ENCODE peak calls at places on chromosomes 12 and 14, in nine cellular contexts. V is lower leg skin, Q is IMR-90, E is bronchial epithelial cell, W is uterus, Z is fibroblast of the aortic adventitia, N is lower lobe of right lung, I is Panc1, U is upper lobe of right lung. K is an unnamed sample.

GRCh38 chr12:93292731-93293566 is 84.8 kb upstream of the NUDT4 start:
- DNase-seq in V (no peak), Q (no peak), E (peak), W (no peak), Z (no peak), N (no peak), I (no peak), U (no peak), K (no peak)

GRCh38 chr12:131445184-131445974 is 265.5 kb upstream of the SFSWAP start:
- DNase-seq in V (no peak), Q (no peak), E (no peak), W (no peak), Z (no peak), N (no peak), I (no peak), U (no peak), K (no peak)

GRCh38 chr12:110928700-110929099 is 8.3 kb upstream of the MYL2 start:
- DNase-seq in V (no peak), Q (no peak), E (no peak), W (no peak), Z (no peak), N (no peak), I (no peak), U (peak), K (no peak)

GRCh38 chr14:99774526-99775307 is 18.5 kb upstream of the EML1 start:
- DNase-seq in V (no peak), Q (peak), E (no peak), W (peak), Z (peak), N (no peak), I (no peak), U (no peak), K (peak)

GRCh38 chr14:92968291-92969020 is 45.5 kb downstream of the CHGA start:
- DNase-seq in V (no peak), Q (no peak), E (no peak), W (no peak), Z (no peak), N (peak), I (no peak), U (no peak), K (no peak)

GRCh38 chr14:96442355-96442754 is 50.4 kb downstream of the AK7 start:
- DNase-seq in V (no peak), Q (no peak), E (no peak), W (no peak), Z (peak), N (no peak), I (no peak), U (no peak), K (peak)

GRCh38 chr12:123070267-123071081 is 80.4 kb downstream of the PITPNM2 start:
- DNase-seq in V (no peak), Q (no peak), E (peak), W (no peak), Z (no peak), N (no peak), I (no peak), U (no peak), K (no peak)

GRCh38 chr12:131114331-131114730 is 160.6 kb downstream of the ADGRD1 start:
- DNase-seq in V (no peak), Q (no peak), E (no peak), W (no peak), Z (no peak), N (peak), I (no peak), U (peak), K (no peak)

GRCh38 chr14:75636100-75636692 is 24.5 kb downstream of the ERG28 start:
- DNase-seq in V (no peak), Q (peak), E (no peak), W (no peak), Z (peak), N (no peak), I (no peak), U (no peak), K (peak)

GRCh38 chr12:96034631-96035282 is 630 bp downstream of the LTA4H start:
- DNase-seq in V (no peak), Q (peak), E (peak), W (peak), Z (peak), N (peak), I (no peak), U (no peak), K (peak)

GRCh38 chr14:89616425-89617141 is 199.6 kb upstream of the FOXN3 start:
- DNase-seq in V (no peak), Q (peak), E (no peak), W (no peak), Z (peak), N (no peak), I (no peak), U (no peak), K (peak)
- H3K4me3 ChIP-seq in V (no peak), Q (no peak), E (no peak), W (no peak), Z (no peak), N (peak), I (no peak), U (peak), K (peak)

GRCh38 chr14:64784006-64784405 is 79.8 kb downstream of the PLEKHG3 start:
- DNase-seq in V (no peak), Q (no peak), E (no peak), W (no peak), Z (no peak), N (no peak), I (no peak), U (no peak), K (no peak)

GRCh38 chr14:64786296-64787149 is 82.3 kb downstream of the PLEKHG3 start:
- DNase-seq in V (no peak), Q (peak), E (no peak), W (no peak), Z (peak), N (no peak), I (no peak), U (no peak), K (peak)

GRCh38 chr14:64778114-64778754 is 74.0 kb downstream of the PLEKHG3 start:
- DNase-seq in V (no peak), Q (no peak), E (no peak), W (no peak), Z (no peak), N (no peak), I (no peak), U (no peak), K (no peak)

GRCh38 chr14:64779472-64779871 is 75.2 kb downstream of the PLEKHG3 start:
- DNase-seq in V (no peak), Q (no peak), E (no peak), W (no peak), Z (no peak), N (no peak), I (no peak), U (no peak), K (no peak)

GRCh38 chr14:64782196-64782595 is 78.0 kb downstream of the PLEKHG3 start:
- DNase-seq in V (no peak), Q (no peak), E (no peak), W (no peak), Z (no peak), N (no peak), I (no peak), U (no peak), K (no peak)
- TF ChIP-seq CTCF in V (no peak), Q (no peak), E (no peak), W (no peak), Z (no peak), N (no peak), I (no peak), U (no peak), K (no peak)

GRCh38 chr12:53472183-53472582 is 20.3 kb downstream of the PCBP2 start:
- DNase-seq in V (no peak), Q (no peak), E (no peak), W (no peak), Z (no peak), N (no peak), I (no peak), U (no peak), K (no peak)
- H3K4me3 ChIP-seq in V (no peak), Q (no peak), E (no peak), W (no peak), Z (no peak), N (no peak), I (no peak), U (no peak), K (no peak)

DNA sequence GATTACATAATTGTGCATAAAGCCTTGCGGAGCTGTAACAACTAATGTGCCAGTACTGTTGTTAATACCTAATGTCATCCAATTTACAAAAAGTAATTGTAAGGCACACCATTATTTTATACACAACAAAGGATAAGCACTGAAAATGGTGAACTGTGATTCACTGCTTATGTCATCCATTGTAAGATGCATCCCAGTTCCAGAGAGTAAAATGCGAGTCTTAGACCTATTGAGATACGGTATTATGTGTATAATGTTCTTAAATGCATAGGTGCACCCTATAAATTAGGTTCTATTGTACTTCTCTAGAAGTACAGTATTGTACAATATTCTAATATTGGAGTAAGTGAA is 395 bp downstream of the PARP2 start:
- DNase-seq in V (no peak), Q (peak), E (peak), W (no peak), Z (peak), N (no peak), I (no peak), U (no peak), K (peak)
- TF ChIP-seq CTCF in V (no peak), Q (no peak), E (no peak), W (no peak), Z (no peak), N (no peak), I (no peak), U (no peak), K (no peak)

GRCh38 chr14:69261761-69262331 is 1.9 kb downstream of the GALNT16 start:
- DNase-seq in V (no peak), Q (peak), E (no peak), W (no peak), Z (no peak), N (no peak), I (no peak), U (no peak), K (no peak)

GRCh38 chr14:69259531-69260245 is at the start of gene GALNT16:
- DNase-seq in V (no peak), Q (peak), E (no peak), W (peak), Z (no peak), N (no peak), I (no peak), U (peak), K (no peak)

GRCh38 chr14:69260979-69261605 is 1.1 kb downstream of the GALNT16 start:
- DNase-seq in V (no peak), Q (no peak), E (no peak), W (peak), Z (no peak), N (no peak), I (no peak), U (no peak), K (no peak)

GRCh38 chr14:69259176-69259530 is 805 bp upstream of the GALNT16 start:
- DNase-seq in V (no peak), Q (no peak), E (no peak), W (no peak), Z (no peak), N (no peak), I (no peak), U (no peak), K (no peak)

GRCh38 chr14:69260246-69260978 is 454 bp downstream of the GALNT16 start:
- DNase-seq in V (no peak), Q (peak), E (no peak), W (no peak), Z (no peak), N (no peak), I (no peak), U (no peak), K (no peak)
- H3K4me3 ChIP-seq in V (peak), Q (peak), E (peak), W (peak), Z (peak), N (peak), I (peak), U (peak), K (peak)

GRCh38 chr12:42958271-42958674 is 368.7 kb upstream of the PRICKLE1 start:
- DNase-seq in V (no peak), Q (peak), E (no peak), W (no peak), Z (no peak), N (no peak), I (no peak), U (no peak), K (peak)

GRCh38 chr12:42957136-42957535 is 367.6 kb upstream of the PRICKLE1 start:
- DNase-seq in V (no peak), Q (no peak), E (no peak), W (no peak), Z (peak), N (no peak), I (no peak), U (no peak), K (no peak)

GRCh38 chr12:42953021-42953420 is 363.5 kb upstream of the PRICKLE1 start:
- DNase-seq in V (no peak), Q (no peak), E (no peak), W (no peak), Z (no peak), N (no peak), I (no peak), U (no peak), K (no peak)
- TF ChIP-seq CTCF in V (no peak), Q (no peak), E (no peak), W (no peak), Z (no peak), N (no peak), I (no peak), U (no peak), K (no peak)